ENCODE peak calls at places on chromosomes 13 and 19, in five cellular contexts. T is trophoblast cell, R is neuronal stem cell, N is H9, O is fibroblast of lung. E is an unnamed sample.

GRCh38 chr13:98301721-98302120 is 124.7 kb upstream of the RNF113B start:
- DNase-seq in T (no peak), R (no peak), N (no peak), O (peak), E (no peak)

GRCh38 chr13:30796132-30796832 is 60.9 kb downstream of the ALOX5AP start:
- DNase-seq in T (no peak), R (no peak), N (no peak), O (peak), E (peak)

GRCh38 chr19:18023596-18024212 is 15.7 kb downstream of the ARRDC2 start:
- DNase-seq in T (no peak), R (no peak), N (no peak), O (no peak), E (no peak)

GRCh38 chr13:109151255-109151654 is 521.8 kb downstream of the MYO16 start:
- DNase-seq in T (no peak), R (no peak), N (no peak), O (no peak), E (peak)

GRCh38 chr19:35301961-35302360 is 10.0 kb downstream of the MAG start:
- DNase-seq in T (no peak), R (no peak), N (no peak), O (no peak), E (no peak)

GRCh38 chr19:18340237-18340989 is at the start of gene PGPEP1:
- DNase-seq in T (peak), R (peak), N (peak), O (peak), E (no peak)

GRCh38 chr19:51702754-51703654 is 9.9 kb downstream of the SPACA6 start:
- DNase-seq in T (peak), R (no peak), N (peak), O (no peak), E (no peak)

GRCh38 chr19:35177377-35178274 is 23.1 kb downstream of the FXYD5 start:
- DNase-seq in T (no peak), R (no peak), N (peak), O (no peak), E (no peak)

GRCh38 chr19:4678881-4679379 is 8.8 kb upstream of the MYDGF start:
- DNase-seq in T (no peak), R (no peak), N (peak), O (peak), E (no peak)

GRCh38 chr19:55319786-55320185 is 5.4 kb downstream of the TMEM150B start:
- DNase-seq in T (peak), R (peak), N (peak), O (peak), E (no peak)

GRCh38 chr19:31980851-31981250 is 364.6 kb upstream of the ZNF507 start:
- DNase-seq in T (no peak), R (no peak), N (no peak), O (no peak), E (no peak)

GRCh38 chr13:27262546-27262945 is 8.1 kb upstream of the RASL11A start:
- DNase-seq in T (no peak), R (no peak), N (no peak), O (no peak), E (no peak)

GRCh38 chr13:77374786-77375185 is 47.9 kb upstream of the MYCBP2 start:
- DNase-seq in T (no peak), R (no peak), N (no peak), O (no peak), E (no peak)
- H2AFZ ChIP-seq in T (no peak), R (no peak), N (no peak), O (no peak), E (no peak)

DNA sequence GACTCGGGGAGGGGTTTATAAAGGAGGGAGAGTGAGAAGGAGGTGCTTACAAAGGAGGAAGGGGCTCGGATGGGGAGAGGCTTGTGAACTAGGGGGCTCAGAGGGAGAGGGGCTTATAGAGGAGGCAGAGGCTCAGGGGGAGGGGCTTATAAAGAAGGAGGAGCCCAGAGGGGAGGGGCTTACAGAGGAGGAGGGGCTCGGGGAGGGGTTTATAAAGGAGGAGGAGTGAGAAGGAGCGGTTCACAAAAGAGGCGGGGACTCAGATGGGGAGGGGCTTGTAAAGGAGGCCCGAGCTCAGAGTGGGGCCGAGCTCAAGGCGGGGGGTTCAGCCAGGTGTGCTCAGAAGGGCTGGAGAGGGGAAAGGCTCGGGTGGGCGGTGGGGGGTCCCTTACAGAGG is 508 bp downstream of the SMIM24 start:
- DNase-seq in T (no peak), R (no peak), N (peak), O (no peak), E (no peak)
- H3K4me2 ChIP-seq in T (no peak), R (no peak), N (no peak), O (no peak), E (peak)

GRCh38 chr13:94716016-94716415 is 3.7 kb upstream of the SOX21 start:
- DNase-seq in T (no peak), R (no peak), N (no peak), O (no peak), E (no peak)
- H3K9ac ChIP-seq in T (no peak), R (no peak), N (no peak), O (no peak), E (no peak)

DNA sequence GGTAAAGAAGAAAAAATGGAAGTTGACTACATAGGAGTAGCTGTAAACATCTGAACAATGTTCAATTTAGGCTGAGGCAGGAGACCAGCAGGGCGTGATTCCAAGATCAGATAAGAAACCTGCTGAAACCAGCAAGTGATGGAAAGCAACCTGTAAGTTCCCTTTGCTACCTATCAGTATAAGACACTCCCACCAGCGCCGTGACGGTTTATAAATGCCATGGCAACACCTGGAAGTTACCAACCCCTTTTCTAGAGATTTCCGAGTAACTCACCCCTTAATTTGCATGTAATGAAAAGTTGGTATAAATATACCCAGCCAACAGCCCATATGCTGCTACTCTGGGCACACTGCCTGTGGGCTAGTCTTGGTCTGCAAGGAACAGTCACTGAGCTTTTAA is 1.1 kb upstream of the ZNF45 start:
- DNase-seq in T (no peak), R (no peak), N (no peak), O (no peak), E (peak)
- H2AFZ ChIP-seq in T (no peak), R (peak), N (peak), O (no peak), E (peak)

GRCh38 chr19:10776900-10777650 is 58.9 kb downstream of the TMED1 start:
- DNase-seq in T (no peak), R (no peak), N (no peak), O (no peak), E (no peak)
- H3K4me2 ChIP-seq in T (no peak), R (no peak), N (no peak), O (no peak), E (no peak)

GRCh38 chr19:15304140-15304705 is 28.1 kb downstream of the BRD4 start:
- DNase-seq in T (no peak), R (no peak), N (no peak), O (peak), E (no peak)
- H3K9ac ChIP-seq in T (no peak), R (no peak), N (no peak), O (no peak), E (no peak)